ENCODE peak calls at places on chromosome 17, in nine cellular contexts. One of them, this sample, is unnamed.

GRCh38 chr17:43994272-43995149 is 9.9 kb upstream of the NAGS start:
- DNase-seq in activated T-cell treated with anti-CD3 and anti-CD28 coated beads, Interleukin-2, amount 50 U/mL, for 48 hours: peak
- DNase-seq in stimulated activated CD4-positive, alpha-beta T cell treated with anti-CD3 and anti-CD28 coated beads, Interleukin-2, amount 100 ng/mL, for 48 hours: peak
- DNase-seq in neuronal stem cell: no peak
- DNase-seq in RKO: peak
- DNase-seq in IMR-90: peak
- DNase-seq in stimulated activated CD8-positive, alpha-beta memory T cell treated with anti-CD3 and anti-CD28 coated beads, Interleukin-15, amount 100 ng/mL, for 1 hour: peak
- DNase-seq in HTR-8/SVneo: peak
- DNase-seq in endothelial cell of umbilical vein: peak
- DNase-seq in this sample: peak

GRCh38 chr17:63550816-63551639 is 751 bp downstream of the DCAF7 start:
- DNase-seq in activated T-cell treated with anti-CD3 and anti-CD28 coated beads, Interleukin-2, amount 50 U/mL, for 48 hours: no peak
- DNase-seq in stimulated activated CD4-positive, alpha-beta T cell treated with anti-CD3 and anti-CD28 coated beads, Interleukin-2, amount 100 ng/mL, for 48 hours: no peak
- DNase-seq in neuronal stem cell: peak
- DNase-seq in RKO: peak
- DNase-seq in IMR-90: peak
- DNase-seq in stimulated activated CD8-positive, alpha-beta memory T cell treated with anti-CD3 and anti-CD28 coated beads, Interleukin-15, amount 100 ng/mL, for 1 hour: no peak
- DNase-seq in HTR-8/SVneo: peak
- DNase-seq in endothelial cell of umbilical vein: peak
- DNase-seq in this sample: no peak

GRCh38 chr17:75271233-75271954 is 363 bp upstream of the MIF4GD start:
- DNase-seq in activated T-cell treated with anti-CD3 and anti-CD28 coated beads, Interleukin-2, amount 50 U/mL, for 48 hours: peak
- DNase-seq in stimulated activated CD4-positive, alpha-beta T cell treated with anti-CD3 and anti-CD28 coated beads, Interleukin-2, amount 100 ng/mL, for 48 hours: peak
- DNase-seq in neuronal stem cell: peak
- DNase-seq in RKO: peak
- DNase-seq in IMR-90: no peak
- DNase-seq in stimulated activated CD8-positive, alpha-beta memory T cell treated with anti-CD3 and anti-CD28 coated beads, Interleukin-15, amount 100 ng/mL, for 1 hour: peak
- DNase-seq in HTR-8/SVneo: peak
- DNase-seq in endothelial cell of umbilical vein: peak
- DNase-seq in this sample: no peak

GRCh38 chr17:79851461-79851817 is 12.2 kb upstream of the CBX4 start:
- DNase-seq in activated T-cell treated with anti-CD3 and anti-CD28 coated beads, Interleukin-2, amount 50 U/mL, for 48 hours: no peak
- DNase-seq in stimulated activated CD4-positive, alpha-beta T cell treated with anti-CD3 and anti-CD28 coated beads, Interleukin-2, amount 100 ng/mL, for 48 hours: no peak
- DNase-seq in neuronal stem cell: no peak
- DNase-seq in RKO: no peak
- DNase-seq in IMR-90: no peak
- DNase-seq in stimulated activated CD8-positive, alpha-beta memory T cell treated with anti-CD3 and anti-CD28 coated beads, Interleukin-15, amount 100 ng/mL, for 1 hour: no peak
- DNase-seq in HTR-8/SVneo: no peak
- DNase-seq in endothelial cell of umbilical vein: no peak
- DNase-seq in this sample: no peak

GRCh38 chr17:81534157-81535006 is 6.2 kb downstream of the FSCN2 start:
- DNase-seq in activated T-cell treated with anti-CD3 and anti-CD28 coated beads, Interleukin-2, amount 50 U/mL, for 48 hours: no peak
- DNase-seq in stimulated activated CD4-positive, alpha-beta T cell treated with anti-CD3 and anti-CD28 coated beads, Interleukin-2, amount 100 ng/mL, for 48 hours: no peak
- DNase-seq in neuronal stem cell: no peak
- DNase-seq in RKO: no peak
- DNase-seq in IMR-90: no peak
- DNase-seq in stimulated activated CD8-positive, alpha-beta memory T cell treated with anti-CD3 and anti-CD28 coated beads, Interleukin-15, amount 100 ng/mL, for 1 hour: no peak
- DNase-seq in HTR-8/SVneo: no peak
- DNase-seq in endothelial cell of umbilical vein: no peak
- DNase-seq in this sample: no peak

GRCh38 chr17:76054112-76054476 is 18.2 kb downstream of the SRP68 start:
- DNase-seq in activated T-cell treated with anti-CD3 and anti-CD28 coated beads, Interleukin-2, amount 50 U/mL, for 48 hours: no peak
- DNase-seq in stimulated activated CD4-positive, alpha-beta T cell treated with anti-CD3 and anti-CD28 coated beads, Interleukin-2, amount 100 ng/mL, for 48 hours: no peak
- DNase-seq in neuronal stem cell: no peak
- DNase-seq in RKO: no peak
- DNase-seq in IMR-90: peak
- DNase-seq in stimulated activated CD8-positive, alpha-beta memory T cell treated with anti-CD3 and anti-CD28 coated beads, Interleukin-15, amount 100 ng/mL, for 1 hour: no peak
- DNase-seq in HTR-8/SVneo: no peak
- DNase-seq in endothelial cell of umbilical vein: no peak
- DNase-seq in this sample: peak

GRCh38 chr17:37770631-37771518 is 26.0 kb upstream of the HNF1B start:
- DNase-seq in activated T-cell treated with anti-CD3 and anti-CD28 coated beads, Interleukin-2, amount 50 U/mL, for 48 hours: peak
- DNase-seq in stimulated activated CD4-positive, alpha-beta T cell treated with anti-CD3 and anti-CD28 coated beads, Interleukin-2, amount 100 ng/mL, for 48 hours: peak
- DNase-seq in neuronal stem cell: peak
- DNase-seq in RKO: peak
- DNase-seq in IMR-90: peak
- DNase-seq in stimulated activated CD8-positive, alpha-beta memory T cell treated with anti-CD3 and anti-CD28 coated beads, Interleukin-15, amount 100 ng/mL, for 1 hour: no peak
- DNase-seq in HTR-8/SVneo: peak
- DNase-seq in endothelial cell of umbilical vein: peak
- DNase-seq in this sample: peak

GRCh38 chr17:45144199-45145034 is 3.9 kb upstream of the HEXIM1 start:
- DNase-seq in activated T-cell treated with anti-CD3 and anti-CD28 coated beads, Interleukin-2, amount 50 U/mL, for 48 hours: peak
- DNase-seq in stimulated activated CD4-positive, alpha-beta T cell treated with anti-CD3 and anti-CD28 coated beads, Interleukin-2, amount 100 ng/mL, for 48 hours: no peak
- DNase-seq in neuronal stem cell: no peak
- DNase-seq in RKO: no peak
- DNase-seq in IMR-90: no peak
- DNase-seq in stimulated activated CD8-positive, alpha-beta memory T cell treated with anti-CD3 and anti-CD28 coated beads, Interleukin-15, amount 100 ng/mL, for 1 hour: no peak
- DNase-seq in HTR-8/SVneo: no peak
- DNase-seq in endothelial cell of umbilical vein: no peak
- DNase-seq in this sample: no peak

This sample was measured in NCI-H226.